ENCODE peak calls at places on chromosomes 7 and 10, in seven cellular contexts. T is GM23248, X is upper lobe of left lung, O is Peyer's patch, K is pancreas, A is lower leg skin, G is cardiac fibroblast. Z is an unnamed sample.

GRCh38 chr10:96863922-96864543 is 31.9 kb downstream of the LCOR start:
- DNase-seq in O (no peak), X (no peak), K (no peak), T (peak), A (no peak), G (peak), Z (no peak)

GRCh38 chr10:62885656-62886461 is 69.7 kb upstream of the EGR2 start:
- DNase-seq in K (no peak), G (peak), A (no peak), X (peak), O (no peak), T (peak), Z (peak)

GRCh38 chr10:17113889-17114288 is 15.7 kb downstream of the CUBN start:
- DNase-seq in X (no peak), G (peak), A (no peak), K (no peak), T (peak), O (peak), Z (peak)

GRCh38 chr7:17713584-17713983 is 226.7 kb downstream of the SNX13 start:
- DNase-seq in X (no peak), T (peak), G (no peak), A (no peak), K (no peak), O (no peak), Z (no peak)

GRCh38 chr10:24617771-24618396 is 105.8 kb downstream of the ARHGAP21 start:
- DNase-seq in X (peak), T (peak), A (no peak), K (peak), O (peak), G (peak), Z (no peak)

GRCh38 chr10:102068216-102068615 is 3.1 kb downstream of the HPS6 start:
- DNase-seq in X (no peak), T (peak), O (no peak), K (peak), A (no peak), G (peak), Z (no peak)

GRCh38 chr10:693506-693905 is 4.0 kb upstream of the DIP2C start:
- DNase-seq in T (peak), O (no peak), X (no peak), G (peak), K (no peak), A (peak), Z (no peak)

GRCh38 chr10:98262571-98262970 is 5.4 kb downstream of the LOXL4 start:
- DNase-seq in T (peak), G (peak), K (peak), X (peak), A (peak), O (peak), Z (peak)

GRCh38 chr7:47285860-47286491 is 295.9 kb downstream of the TNS3 start:
- DNase-seq in X (no peak), O (no peak), T (peak), G (no peak), K (no peak), A (peak), Z (no peak)

GRCh38 chr7:142809671-142810070 is 38.9 kb downstream of the PRSS2 start:
- DNase-seq in O (no peak), A (no peak), T (no peak), G (no peak), K (no peak), X (no peak), Z (no peak)

DNA sequence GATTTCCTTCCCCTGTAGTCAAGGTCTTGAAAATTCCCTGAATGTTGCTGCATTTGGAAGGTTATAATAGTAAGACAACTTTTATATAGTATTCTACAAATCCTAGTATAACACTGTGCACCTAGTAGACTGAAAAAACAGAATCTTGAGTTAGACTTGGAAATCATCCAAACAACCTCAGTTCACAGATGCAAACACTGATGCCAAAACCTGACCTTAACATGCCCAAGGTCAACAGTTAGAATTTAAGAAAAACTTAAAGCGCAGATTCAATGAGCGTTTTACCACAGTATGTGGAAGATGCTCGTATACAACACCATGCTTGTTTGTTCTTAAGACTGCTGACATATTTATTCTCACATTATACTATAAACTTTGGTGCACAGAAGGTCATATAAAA is 3.0 kb downstream of the PIP4K2A start:
- DNase-seq in K (no peak), X (no peak), G (no peak), O (no peak), T (no peak), A (no peak), Z (no peak)
- H3K4me3 ChIP-seq in K (no peak), X (peak), G (no peak), O (peak), T (no peak), A (no peak), Z (no peak)

GRCh38 chr7:8260871-8261707 is 878 bp downstream of the ICA1 start:
- DNase-seq in X (peak), K (peak), O (peak), T (peak), G (no peak), A (peak), Z (peak)
- H3K4me3 ChIP-seq in X (peak), K (peak), O (peak), T (peak), G (peak), A (peak), Z (peak)

GRCh38 chr7:68623030-68623429 is 975.2 kb upstream of the AUTS2 start:
- DNase-seq in G (no peak), A (no peak), K (no peak), O (no peak), X (no peak), T (no peak), Z (no peak)
- H3K4me3 ChIP-seq in G (no peak), A (no peak), K (no peak), O (no peak), X (no peak), T (no peak), Z (no peak)

DNA sequence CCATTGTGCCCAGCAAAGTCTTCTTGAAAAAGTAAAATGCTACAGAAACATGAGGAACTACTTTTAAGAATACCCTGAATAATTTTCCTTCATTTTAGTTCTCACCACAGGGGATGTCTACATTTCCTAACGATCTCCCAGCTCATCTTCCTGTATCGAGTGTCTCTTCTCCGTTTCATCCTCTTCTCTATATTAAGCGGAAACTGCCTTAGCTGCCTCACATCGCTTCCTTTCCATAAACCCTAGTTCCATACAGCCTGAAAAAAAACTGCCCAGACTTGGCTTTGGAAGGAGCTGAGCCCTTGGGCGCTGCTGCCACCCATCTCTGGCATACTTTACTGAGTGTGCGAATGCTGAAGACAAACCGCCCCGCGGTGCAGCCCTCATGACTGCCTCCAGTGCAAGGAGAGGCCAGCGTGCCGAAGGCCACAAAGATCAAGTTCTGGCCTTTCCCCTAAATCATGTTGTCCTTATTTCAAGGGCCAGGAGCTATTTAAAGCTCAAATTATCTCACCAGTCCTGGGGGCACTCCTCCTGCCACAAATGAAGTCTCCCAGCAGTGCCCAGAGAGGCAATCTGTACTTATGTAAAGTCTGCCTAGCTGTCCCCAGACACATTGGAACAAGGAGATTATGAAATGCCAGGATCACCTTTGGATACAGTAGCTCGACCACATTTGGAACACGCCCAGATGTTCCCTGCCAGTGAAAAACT is 25.2 kb downstream of the YWHAG start:
- DNase-seq in O (no peak), T (no peak), A (no peak), K (no peak), X (peak), G (no peak), Z (peak)
- H3K4me3 ChIP-seq in O (no peak), T (no peak), A (no peak), K (no peak), X (no peak), G (no peak), Z (no peak)

DNA sequence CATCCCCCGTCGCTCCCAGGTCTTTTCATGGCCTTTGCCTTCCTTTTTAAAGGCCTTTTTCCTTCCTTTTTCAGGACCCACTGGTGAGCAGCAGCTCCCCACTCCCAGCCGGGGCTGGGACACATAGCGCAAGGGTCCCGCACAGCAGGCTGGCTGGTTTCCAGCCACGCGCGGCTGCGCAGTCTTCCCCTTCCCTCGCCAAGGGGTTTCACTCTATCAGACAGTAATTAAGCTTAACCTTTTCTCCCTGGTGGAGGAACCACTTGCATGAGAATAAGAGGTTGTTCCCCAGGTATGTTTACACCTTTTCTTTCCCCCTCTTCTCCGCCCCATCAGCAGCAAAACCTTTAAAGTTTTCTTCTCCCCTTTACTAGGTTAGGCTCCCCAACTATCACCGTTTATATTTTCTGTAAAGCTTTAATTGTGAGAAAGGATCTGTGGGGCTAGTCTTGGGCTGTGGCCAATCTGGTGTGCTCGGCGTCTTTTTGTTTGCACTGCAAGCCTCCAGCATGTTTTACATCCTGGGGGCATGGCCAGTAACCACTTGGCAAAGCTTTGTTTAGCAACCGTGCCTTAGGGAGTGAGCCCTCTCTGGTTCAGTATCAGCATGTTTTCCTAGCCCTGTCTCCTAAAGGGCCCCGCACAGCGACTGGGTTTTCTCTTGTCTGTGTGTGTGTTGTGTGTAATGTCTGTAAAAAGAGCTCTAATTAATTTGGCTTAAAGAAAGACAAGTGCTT is 219.6 kb downstream of the PHF14 start:
- DNase-seq in X (peak), T (peak), G (peak), O (no peak), K (no peak), A (no peak), Z (no peak)
- H3K4me3 ChIP-seq in X (peak), T (peak), G (peak), O (peak), K (no peak), A (no peak), Z (peak)

Z was measured in osteoblast.